ENCODE peak calls at places on chromosomes 5 and 9, in five cellular contexts. P is uterus, W is left ventricle myocardium superior, I is GM23338, Y is ecto neural progenitor cell. M is an unnamed sample.

GRCh38 chr5:137032929-137033328 is 466.2 kb downstream of the SPOCK1 start:
- DNase-seq in W (no peak), I (no peak), Y (no peak), P (no peak), M (peak; percentile 74)

GRCh38 chr5:151750121-151750520 is 8.3 kb downstream of the ATOX1 start:
- DNase-seq in I (no peak), W (no peak), Y (no peak), P (no peak), M (no peak)

GRCh38 chr5:163410505-163410904 is 26.9 kb upstream of the CCNG1 start:
- DNase-seq in I (no peak), Y (no peak), P (no peak), W (no peak), M (no peak)

GRCh38 chr5:154461531-154461930 is 15.7 kb downstream of the SAP30L start:
- DNase-seq in I (peak; percentile 71), P (no peak), W (no peak), Y (no peak), M (peak; percentile 74)

GRCh38 chr5:147170603-147171002 is 64.2 kb upstream of the STK32A start:
- DNase-seq in P (no peak), I (no peak), Y (no peak), W (no peak), M (no peak)

GRCh38 chr5:7754997-7755596 is 95.8 kb downstream of the CFAP90 start:
- DNase-seq in Y (peak; percentile 82), P (peak; percentile 31), W (peak; percentile 55), I (peak; percentile 84), M (peak; percentile 93)

GRCh38 chr9:9605681-9606080 is 1007.1 kb downstream of the PTPRD start:
- DNase-seq in P (no peak), W (no peak), Y (no peak), I (no peak), M (no peak)

GRCh38 chr9:38127271-38127839 is 58.3 kb upstream of the SHB start:
- DNase-seq in P (no peak), Y (no peak), W (no peak), I (no peak), M (no peak)

GRCh38 chr9:124786881-124787573 is 10.1 kb downstream of the OLFML2A start:
- DNase-seq in Y (no peak), W (no peak), I (no peak), P (peak; percentile 13), M (peak; percentile 42)

GRCh38 chr5:17000296-17000939 is 64.3 kb upstream of the MYO10 start:
- DNase-seq in Y (no peak), I (no peak), W (no peak), P (no peak), M (no peak)

GRCh38 chr5:123091258-123091987 is 2.4 kb downstream of the PRDM6 start:
- DNase-seq in Y (no peak), W (no peak), I (no peak), P (no peak), M (no peak)

GRCh38 chr5:132050136-132050535 is 10.3 kb upstream of the IL3 start:
- DNase-seq in Y (peak; percentile 27), W (peak; percentile 31), I (no peak), P (peak; percentile 8), M (no peak)

GRCh38 chr9:81557957-81558791 is 131.2 kb downstream of the TLE1 start:
- DNase-seq in Y (no peak), P (peak; percentile 20), I (no peak), W (no peak), M (no peak)

GRCh38 chr5:891837-892389 is 688 bp downstream of the BRD9 start:
- DNase-seq in I (no peak), P (no peak), Y (no peak), W (no peak), M (peak; percentile 58)

GRCh38 chr9:134870311-134870694 is 10.3 kb upstream of the FCN2 start:
- DNase-seq in I (no peak), P (no peak), Y (no peak), W (no peak), M (no peak)

GRCh38 chr9:123679330-123679987 is 250.5 kb downstream of the DENND1A start:
- DNase-seq in I (no peak), W (no peak), Y (no peak), P (no peak), M (no peak)

GRCh38 chr9:136754059-136754572 is 3.9 kb downstream of the LCN8 start:
- DNase-seq in P (no peak), W (no peak), I (no peak), Y (no peak), M (no peak)

GRCh38 chr9:76900884-76901440 is 5.0 kb downstream of the PRUNE2 start:
- DNase-seq in Y (no peak), W (no peak), I (no peak), P (no peak), M (no peak)

GRCh38 chr5:180159756-180160155 is 49.3 kb downstream of the RASGEF1C start:
- DNase-seq in I (no peak), W (no peak), Y (no peak), P (no peak), M (no peak)

GRCh38 chr5:115551415-115551814 is 6.8 kb upstream of the FEM1C start:
- DNase-seq in I (no peak), P (no peak), W (no peak), Y (no peak), M (no peak)

GRCh38 chr9:97293207-97293721 is 14.2 kb upstream of the CCDC180 start:
- DNase-seq in W (peak; percentile 74), I (peak; percentile 11), P (no peak), Y (no peak), M (peak; percentile 65)

M was measured in endodermal cell.